ENCODE peak calls at places on chromosomes 13 and 19, in nine cellular contexts. X is stimulated activated CD4-positive, alpha-beta T cell treated with anti-CD3 and anti-CD28 coated beads, Interleukin-15, amount 100 ng/mL, for 1 hour; J is astrocyte of the spinal cord; B is T-cell; D is HS-27A; Y is stimulated activated naive CD8-positive, alpha-beta T cell treated with anti-CD3 and anti-CD28 coated beads, Interleukin-15, Interleukin-2, amounts not matched to agents 100 U/mL and 50 U/mL, for 24 hours; T is stimulated activated CD8-positive, alpha-beta memory T cell treated with anti-CD3 and anti-CD28 coated beads, Interleukin-2, amount 100 ng/mL, for 48 hours; V is NCI-H774; L is naive B cell. Q is an unnamed sample.

GRCh38 chr19:572891-573825 is 762 bp downstream of the BSG start:
- DNase-seq in B (no peak), Y (peak), L (no peak), V (no peak), D (no peak), X (no peak), T (no peak), J (peak), Q (peak)

GRCh38 chr19:15701757-15702589 is 25.9 kb upstream of the OR10H2 start:
- DNase-seq in V (peak), D (no peak), B (no peak), T (no peak), Y (no peak), X (no peak), L (no peak), J (no peak), Q (no peak)

GRCh38 chr13:59424661-59425060 is 739.1 kb downstream of the DIAPH3 start:
- DNase-seq in B (no peak), Y (no peak), T (no peak), L (no peak), X (no peak), V (no peak), J (peak), D (peak), Q (no peak)

GRCh38 chr19:7152568-7152967 is 83.1 kb downstream of the ZNF557 start:
- DNase-seq in T (no peak), L (no peak), J (no peak), X (no peak), V (no peak), D (no peak), Y (no peak), B (no peak), Q (peak)

GRCh38 chr19:8455018-8455417 is 10.2 kb downstream of the HNRNPM start:
- DNase-seq in V (no peak), X (no peak), T (no peak), L (no peak), Y (no peak), B (no peak), J (no peak), D (no peak), Q (no peak)

GRCh38 chr13:111202745-111203144 is 87.6 kb downstream of the ARHGEF7 start:
- DNase-seq in Y (no peak), L (peak), X (no peak), B (peak), V (peak), D (no peak), J (peak), T (no peak), Q (peak)

GRCh38 chr19:30450101-30450500 is 77.9 kb downstream of the ZNF536 start:
- DNase-seq in X (no peak), B (no peak), Y (no peak), V (no peak), L (no peak), T (no peak), D (no peak), J (peak), Q (no peak)

GRCh38 chr19:47613165-47614146 is 4.5 kb downstream of the BICRA start:
- DNase-seq in D (no peak), X (no peak), Y (no peak), V (no peak), B (no peak), J (peak), T (no peak), L (no peak), Q (no peak)

GRCh38 chr13:99465454-99465853 is 35.8 kb upstream of the TM9SF2 start:
- DNase-seq in Y (no peak), X (no peak), J (no peak), B (no peak), D (no peak), T (no peak), L (no peak), V (peak), Q (no peak)

GRCh38 chr19:2542341-2543069 is 66.6 kb downstream of the GADD45B start:
- DNase-seq in L (no peak), X (no peak), Y (no peak), J (no peak), B (no peak), D (no peak), T (no peak), V (no peak), Q (no peak)

GRCh38 chr13:114151565-114152284 is 19.3 kb upstream of the RASA3 start:
- DNase-seq in B (peak), L (no peak), X (no peak), T (no peak), V (peak), D (no peak), Y (peak), J (no peak), Q (no peak)

GRCh38 chr19:38455031-38455430 is 21.5 kb downstream of the RYR1 start:
- DNase-seq in B (no peak), T (no peak), Y (no peak), J (no peak), D (no peak), L (no peak), X (no peak), V (no peak), Q (peak)

GRCh38 chr13:107351305-107351704 is 783.4 kb upstream of the ARGLU1 start:
- DNase-seq in L (no peak), V (no peak), D (no peak), T (no peak), B (no peak), X (no peak), Y (no peak), J (no peak), Q (no peak)

GRCh38 chr19:34220472-34221063 is 33.8 kb upstream of the GARRE1 start:
- DNase-seq in V (peak), B (peak), Y (peak), D (peak), J (peak), X (no peak), L (peak), T (peak), Q (peak)

GRCh38 chr13:90395846-90396245 is 951.6 kb upstream of the MIR17HG start:
- DNase-seq in D (no peak), Y (no peak), X (no peak), B (no peak), J (no peak), V (no peak), T (no peak), L (no peak), Q (no peak)

GRCh38 chr19:12965017-12965811 is 4.2 kb upstream of the DAND5 start:
- DNase-seq in L (peak), Y (peak), D (no peak), X (peak), V (peak), J (peak), B (peak), T (peak), Q (peak)

GRCh38 chr13:50299546-50300249 is 284.5 kb downstream of the KCNRG start:
- DNase-seq in V (no peak), L (no peak), D (no peak), X (no peak), J (peak), T (no peak), B (no peak), Y (no peak), Q (no peak)

GRCh38 chr13:59710995-59711701 is 452.6 kb downstream of the DIAPH3 start:
- DNase-seq in X (no peak), J (peak), B (no peak), V (no peak), T (no peak), Y (no peak), L (no peak), D (no peak), Q (no peak)

GRCh38 chr19:47381653-47382279 is 32.7 kb downstream of the DHX34 start:
- DNase-seq in V (no peak), L (peak), B (peak), T (no peak), Y (no peak), X (no peak), J (no peak), D (no peak), Q (peak)

GRCh38 chr19:29062486-29063435 is 150.2 kb downstream of the UQCRFS1 start:
- DNase-seq in D (no peak), J (no peak), T (no peak), B (no peak), L (no peak), V (no peak), X (no peak), Y (no peak), Q (no peak)

GRCh38 chr19:38993271-38993670 is 17.7 kb upstream of the FBXO17 start:
- DNase-seq in J (no peak), B (no peak), Y (no peak), L (no peak), T (no peak), X (no peak), D (peak), V (no peak), Q (no peak)

GRCh38 chr13:98083507-98083906 is 59.4 kb upstream of the FARP1 start:
- DNase-seq in T (no peak), L (no peak), X (no peak), Y (no peak), J (peak), B (no peak), V (no peak), D (peak), Q (no peak)

GRCh38 chr19:44142014-44142523 is 715 bp downstream of the ZNF234 start:
- DNase-seq in D (no peak), L (no peak), B (no peak), T (no peak), Y (peak), J (peak), X (no peak), V (no peak), Q (no peak)

GRCh38 chr13:113096745-113097305 is 8.8 kb upstream of the F7 start:
- DNase-seq in D (no peak), L (no peak), B (no peak), Y (no peak), T (no peak), V (no peak), J (no peak), X (no peak), Q (no peak)

GRCh38 chr19:46082728-46083050 is 41.8 kb downstream of the IGFL3 start:
- DNase-seq in B (no peak), X (no peak), D (no peak), T (no peak), J (peak), L (no peak), V (no peak), Y (no peak), Q (no peak)

GRCh38 chr13:48527955-48528354 is 4.9 kb downstream of the RCBTB2 start:
- DNase-seq in T (no peak), Y (no peak), X (no peak), D (no peak), B (no peak), L (no peak), V (peak), J (no peak), Q (no peak)